ENCODE peak calls at places on chromosomes 6 and 20, in four cellular contexts. One of them, this sample, is unnamed.

GRCh38 chr6:149453597-149454340 is 31.0 kb downstream of the ZC3H12D start:
- ATAC-seq in right cardiac atrium: no peak
- ATAC-seq in heart right ventricle: no peak
- ATAC-seq in naive B cell: no peak
- ATAC-seq in this sample: no peak

GRCh38 chr6:79949235-79949634 is 1.9 kb upstream of the ELOVL4 start:
- ATAC-seq in heart right ventricle: no peak
- ATAC-seq in naive B cell: no peak
- ATAC-seq in right cardiac atrium: no peak
- ATAC-seq in this sample: no peak

GRCh38 chr20:62576815-62577214 is 65.5 kb upstream of the SLCO4A1 start:
- ATAC-seq in heart right ventricle: no peak
- ATAC-seq in naive B cell: no peak
- ATAC-seq in right cardiac atrium: peak
- ATAC-seq in this sample: no peak

GRCh38 chr6:157667211-157668033 is 155.6 kb upstream of the SNX9 start:
- ATAC-seq in right cardiac atrium: no peak
- ATAC-seq in heart right ventricle: no peak
- ATAC-seq in naive B cell: peak
- ATAC-seq in this sample: peak

GRCh38 chr6:139625998-139626975 is 251.8 kb upstream of the CITED2 start:
- ATAC-seq in right cardiac atrium: peak
- ATAC-seq in heart right ventricle: no peak
- ATAC-seq in naive B cell: no peak
- ATAC-seq in this sample: peak

GRCh38 chr6:163903528-163903927 is 489.0 kb downstream of the QKI start:
- ATAC-seq in naive B cell: no peak
- ATAC-seq in heart right ventricle: no peak
- ATAC-seq in right cardiac atrium: no peak
- ATAC-seq in this sample: no peak

GRCh38 chr6:131013495-131013894 is 49.5 kb downstream of the EPB41L2 start:
- ATAC-seq in heart right ventricle: no peak
- ATAC-seq in right cardiac atrium: peak
- ATAC-seq in naive B cell: no peak
- ATAC-seq in this sample: no peak

GRCh38 chr6:95266537-95267258 is 310.6 kb upstream of the MANEA start:
- ATAC-seq in right cardiac atrium: no peak
- ATAC-seq in heart right ventricle: no peak
- ATAC-seq in naive B cell: no peak
- ATAC-seq in this sample: no peak

GRCh38 chr20:63498950-63499332 is at the start of gene EEF1A2:
- ATAC-seq in right cardiac atrium: no peak
- ATAC-seq in naive B cell: peak
- ATAC-seq in heart right ventricle: peak
- ATAC-seq in this sample: peak

GRCh38 chr6:75711173-75711572 is 37.9 kb upstream of the MYO6 start:
- ATAC-seq in right cardiac atrium: no peak
- ATAC-seq in heart right ventricle: no peak
- ATAC-seq in naive B cell: no peak
- ATAC-seq in this sample: no peak

GRCh38 chr6:2918936-2919335 is 15.8 kb upstream of the SERPINB9 start:
- ATAC-seq in naive B cell: no peak
- ATAC-seq in heart right ventricle: no peak
- ATAC-seq in right cardiac atrium: no peak
- ATAC-seq in this sample: no peak

GRCh38 chr6:20630617-20631448 is 96.6 kb downstream of the CDKAL1 start:
- ATAC-seq in naive B cell: no peak
- ATAC-seq in right cardiac atrium: no peak
- ATAC-seq in heart right ventricle: no peak
- ATAC-seq in this sample: no peak

GRCh38 chr20:51020657-51021056 is 2.2 kb downstream of the KCNG1 start:
- ATAC-seq in right cardiac atrium: no peak
- ATAC-seq in naive B cell: no peak
- ATAC-seq in heart right ventricle: no peak
- ATAC-seq in this sample: no peak

GRCh38 chr6:84835340-84835739 is 70.9 kb upstream of the TBX18 start:
- ATAC-seq in naive B cell: no peak
- ATAC-seq in right cardiac atrium: no peak
- ATAC-seq in heart right ventricle: no peak
- ATAC-seq in this sample: peak

GRCh38 chr6:130178692-130179091 is 44.1 kb downstream of the SAMD3 start:
- ATAC-seq in naive B cell: no peak
- ATAC-seq in heart right ventricle: no peak
- ATAC-seq in right cardiac atrium: no peak
- ATAC-seq in this sample: no peak

GRCh38 chr20:34615477-34615876 is 57.0 kb downstream of the MAP1LC3A start:
- ATAC-seq in heart right ventricle: no peak
- ATAC-seq in naive B cell: no peak
- ATAC-seq in right cardiac atrium: no peak
- ATAC-seq in this sample: no peak